ENCODE peak calls at places on chromosomes 16 and 17, in ten cellular contexts. R is A549; K is CD4-positive, CD25-positive, alpha-beta regulatory T cell; Q is osteoblast; W is ovary; Z is upper lobe of right lung; J is GM23248; M is brain microvascular endothelial cell; T is cardiac muscle cell; A is fibroblast of pulmonary artery. O is an unnamed sample.

GRCh38 chr17:2427910-2428309 is 27.1 kb upstream of the MNT start:
- DNase-seq in A (no peak), Z (no peak), R (no peak), K (no peak), J (no peak), T (no peak), Q (no peak), M (no peak), W (no peak), O (no peak)

GRCh38 chr17:29592850-29593545 is at the start of gene ANKRD13B:
- DNase-seq in W (peak; percentile 76), M (no peak), T (no peak), K (peak; percentile 25), Q (peak; percentile 93), R (peak; percentile 66), A (no peak), J (peak; percentile 59), Z (peak; percentile 73), O (no peak)

GRCh38 chr17:77936881-77937280 is 21.6 kb upstream of the TNRC6C start:
- DNase-seq in Q (no peak), W (no peak), J (no peak), K (no peak), M (no peak), T (no peak), A (no peak), Z (no peak), R (no peak), O (no peak)

GRCh38 chr16:745739-746138 is 4.9 kb upstream of the CIAO3 start:
- DNase-seq in A (no peak), T (no peak), J (no peak), K (no peak), Z (peak; percentile 73), W (no peak), Q (no peak), M (no peak), R (no peak), O (no peak)

GRCh38 chr16:929227-929669 is 41.5 kb downstream of the LMF1 start:
- DNase-seq in A (no peak), R (no peak), W (no peak), Z (no peak), Q (no peak), K (no peak), J (no peak), M (no peak), T (no peak), O (no peak)

GRCh38 chr17:46766493-46767491 is 51.7 kb downstream of the WNT3 start:
- DNase-seq in W (no peak), T (no peak), A (no peak), Z (no peak), K (no peak), Q (no peak), J (no peak), R (no peak), M (no peak), O (no peak)

GRCh38 chr17:76383645-76384221 is 676 bp upstream of the SPHK1 start:
- DNase-seq in Q (peak; percentile 95), A (peak; percentile 63), M (peak; percentile 61), K (peak; percentile 39), T (peak; percentile 65), J (peak; percentile 84), R (peak; percentile 66), W (peak; percentile 63), Z (peak; percentile 78), O (peak; percentile 53)

GRCh38 chr16:75764154-75764768 is 38.0 kb upstream of the CPHXL start:
- DNase-seq in Z (no peak), Q (peak; percentile 82), W (no peak), R (peak; percentile 72), M (peak; percentile 61), K (peak; percentile 73), J (peak; percentile 79), A (peak; percentile 81), T (peak; percentile 79), O (peak; percentile 73)

GRCh38 chr17:39666231-39666600 is 1.1 kb downstream of the TCAP start:
- DNase-seq in W (no peak), R (peak; percentile 28), Q (peak; percentile 82), Z (no peak), M (no peak), K (no peak), T (no peak), J (peak; percentile 19), A (no peak), O (no peak)

GRCh38 chr17:39669897-39670735 is 1.9 kb downstream of the PNMT start:
- DNase-seq in M (no peak), R (no peak), Q (peak; percentile 77), T (no peak), A (no peak), K (no peak), J (no peak), Z (peak; percentile 26), W (no peak), O (no peak)

GRCh38 chr17:39666601-39667261 is 1.5 kb upstream of the PNMT start:
- DNase-seq in A (no peak), K (no peak), Z (no peak), Q (peak; percentile 84), M (no peak), J (peak; percentile 15), T (no peak), W (no peak), R (peak; percentile 35), O (no peak)

GRCh38 chr17:39667262-39668140 is 752 bp upstream of the PNMT start:
- DNase-seq in W (peak; percentile 56), T (no peak), Z (peak; percentile 78), M (no peak), J (peak; percentile 35), R (no peak), K (no peak), Q (peak; percentile 81), A (no peak), O (no peak)

DNA sequence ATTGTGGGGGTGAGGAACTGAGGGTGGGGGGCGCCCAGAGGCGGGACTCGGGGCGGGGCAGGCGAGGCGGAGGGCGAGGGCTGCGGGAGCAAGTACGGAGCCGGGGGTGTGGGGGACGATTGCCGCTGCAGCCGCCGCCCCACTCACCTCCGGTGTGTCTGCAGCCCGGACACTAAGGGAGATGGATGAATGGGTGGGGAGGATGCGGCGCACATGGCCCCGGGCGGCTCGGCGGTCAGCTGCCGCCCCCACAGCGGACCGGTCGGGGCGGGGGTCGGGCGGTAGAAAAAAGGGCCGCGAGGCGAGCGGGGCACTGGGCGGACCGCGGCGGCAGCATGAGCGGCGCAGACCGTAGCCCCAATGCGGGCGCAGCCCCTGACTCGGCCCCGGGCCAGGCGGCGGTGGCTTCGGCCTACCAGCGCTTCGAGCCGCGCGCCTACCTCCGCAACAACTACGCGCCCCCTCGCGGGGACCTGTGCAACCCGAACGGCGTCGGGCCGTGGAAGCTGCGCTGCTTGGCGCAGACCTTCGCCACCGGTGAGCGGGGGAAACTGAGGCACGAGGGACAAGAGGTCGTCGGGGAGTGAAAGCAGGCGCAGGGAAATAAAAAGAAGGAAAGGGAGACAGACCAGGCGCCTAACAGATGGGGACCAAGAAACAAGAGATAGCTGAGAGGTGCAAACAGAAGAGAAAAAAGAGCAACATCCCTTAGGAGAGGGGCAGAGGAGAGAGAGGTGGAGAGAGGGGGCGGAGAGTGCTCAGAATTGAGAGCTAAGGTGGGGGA is at the start of gene PNMT:
- DNase-seq in Q (peak; percentile 93), J (peak; percentile 79), W (peak; percentile 81), K (peak; percentile 64), Z (peak; percentile 89), R (peak; percentile 78), A (peak; percentile 61), M (peak; percentile 9), T (peak; percentile 63), O (peak; percentile 42)
- H3K4me3 ChIP-seq in Q (peak within 1 kb of the TSS; percentile 42), J (peak within 1 kb of the TSS; percentile 53), W (peak within 1 kb of the TSS; percentile 32), K (no peak within 1 kb of the TSS), Z (peak within 1 kb of the TSS; percentile 45), R (peak within 1 kb of the TSS; percentile 38), A (no peak within 1 kb of the TSS), M (peak within 1 kb of the TSS; percentile 20), T (peak within 1 kb of the TSS; percentile 36), O (no peak within 1 kb of the TSS)

DNA sequence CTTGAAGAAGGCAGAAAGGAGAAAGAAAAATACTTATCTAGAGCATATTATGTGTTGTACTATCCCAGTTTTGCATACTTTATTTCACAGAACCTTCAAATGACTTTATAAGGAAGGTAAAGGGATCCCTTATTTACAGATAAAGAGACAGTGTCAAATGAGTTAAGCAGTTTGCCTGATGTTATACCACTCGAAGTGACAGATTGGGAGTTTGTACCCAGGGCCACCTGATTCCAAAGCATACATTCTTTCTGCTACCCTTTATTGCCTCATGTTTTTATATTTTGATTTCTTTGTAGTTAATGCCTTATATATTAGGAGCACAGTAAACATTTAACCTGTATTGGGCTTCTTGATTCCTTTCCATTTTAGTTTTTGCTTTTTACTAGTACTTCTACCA is 4.9 kb downstream of the EVI2B start:
- DNase-seq in W (no peak), R (no peak), M (no peak), Z (no peak), J (no peak), T (no peak), K (no peak), A (no peak), Q (no peak), O (no peak)
- H3K4me3 ChIP-seq in W (no peak overlapping the region), R (no peak overlapping the region), M (no peak overlapping the region), Z (peak overlapping the region; percentile 14), J (no peak overlapping the region), T (no peak overlapping the region), K (peak overlapping the region; percentile 99), A (no peak overlapping the region), Q (no peak overlapping the region), O (no peak overlapping the region)

GRCh38 chr17:28524476-28525415 is 18.6 kb downstream of the FOXN1 start:
- DNase-seq in Q (peak; percentile 98), M (peak; percentile 35), R (peak; percentile 70), T (peak; percentile 71), A (peak; percentile 57), K (no peak), W (no peak), Z (peak; percentile 80), J (peak; percentile 78), O (peak; percentile 22)
- H3K4me3 ChIP-seq in Q (no peak overlapping the region), M (no peak overlapping the region), R (no peak overlapping the region), T (no peak overlapping the region), A (no peak overlapping the region), K (no peak overlapping the region), W (no peak overlapping the region), Z (no peak overlapping the region), J (no peak overlapping the region), O (no peak overlapping the region)

GRCh38 chr17:8312251-8312650 is 2.2 kb downstream of the ARHGEF15 start:
- DNase-seq in R (no peak), W (no peak), A (no peak), K (no peak), Q (peak; percentile 23), T (no peak), M (no peak), J (no peak), Z (no peak), O (no peak)

GRCh38 chr17:8314797-8315739 is 5.0 kb downstream of the ARHGEF15 start:
- DNase-seq in T (no peak), Q (peak; percentile 69), A (no peak), K (no peak), R (no peak), M (no peak), Z (no peak), J (peak; percentile 28), W (no peak), O (no peak)

GRCh38 chr17:8311131-8311790 is 1.2 kb downstream of the ARHGEF15 start:
- DNase-seq in Z (no peak), T (no peak), J (no peak), R (no peak), K (no peak), M (no peak), Q (peak; percentile 72), A (no peak), W (no peak), O (no peak)

GRCh38 chr17:8310601-8311123 is 621 bp downstream of the ARHGEF15 start:
- DNase-seq in K (no peak), W (no peak), M (no peak), Q (peak; percentile 59), Z (no peak), A (no peak), R (no peak), T (no peak), J (no peak), O (no peak)

DNA sequence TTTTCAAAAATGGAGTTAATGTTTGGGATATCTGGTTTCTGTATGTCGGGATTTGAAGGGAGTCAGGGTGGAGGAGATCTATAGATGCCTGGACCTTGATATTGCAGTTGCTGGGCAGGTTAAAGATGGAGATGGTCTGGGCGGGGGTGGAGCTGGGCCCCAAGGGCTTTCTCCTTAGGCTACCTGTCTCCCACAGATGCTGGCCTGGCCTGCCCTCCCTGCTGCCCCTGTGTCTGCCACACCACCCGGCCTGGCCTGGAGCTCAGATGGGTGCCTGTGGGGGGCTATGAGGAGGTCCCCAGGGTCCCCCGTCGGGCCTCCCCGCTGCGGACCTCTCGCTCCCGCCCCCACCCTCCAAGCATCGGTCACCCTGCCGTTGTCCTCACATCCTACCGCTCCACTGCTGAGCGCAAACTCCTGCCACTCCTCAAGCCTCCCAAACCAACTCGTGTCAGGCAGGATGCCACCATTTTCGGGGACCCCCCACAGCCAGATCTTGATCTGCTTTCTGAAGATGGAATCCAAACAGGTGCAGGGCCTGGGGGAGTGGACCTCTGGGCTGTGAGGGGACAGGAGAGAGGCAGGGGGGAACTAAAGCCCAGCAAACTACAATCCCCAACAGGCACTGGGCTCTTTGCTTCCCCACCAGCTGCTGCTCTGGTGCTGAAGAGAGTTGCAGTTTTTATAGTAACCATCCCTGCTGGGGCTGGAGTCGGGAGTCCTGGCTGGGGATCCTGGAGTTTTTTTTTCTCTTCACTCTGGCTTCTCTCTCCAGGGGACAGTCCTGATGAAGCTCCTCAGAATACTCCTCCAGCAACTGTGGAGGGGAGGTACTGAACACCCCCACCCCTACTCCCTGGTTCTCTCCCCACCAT is 2.9 kb downstream of the ARHGEF15 start:
- DNase-seq in T (no peak), K (no peak), W (no peak), R (no peak), J (no peak), A (no peak), Q (peak; percentile 62), M (no peak), Z (no peak), O (no peak)
- H3K4me3 ChIP-seq in T (no peak overlapping the region), K (no peak overlapping the region), W (no peak overlapping the region), R (no peak overlapping the region), J (no peak overlapping the region), A (no peak overlapping the region), Q (no peak overlapping the region), M (no peak overlapping the region), Z (peak overlapping the region; percentile 42), O (no peak overlapping the region)